ENCODE peak calls at places on chromosomes 2 and 18, in nine cellular contexts. H is skeletal muscle cell, O is putamen, Q is GM23338, R is foreskin keratinocyte, Z is left ventricle myocardium superior, S is T-helper 2 cell, M is Calu3, C is HS-5. W is an unnamed sample.
A peak's percentile ranks its signal among the peaks of the same experiment; 100 is the strongest.

GRCh38 chr2:233414777-233415570 is 60.7 kb downstream of the DGKD start:
- DNase-seq in Q (no peak), O (no peak), C (no peak), R (peak; percentile 49), H (no peak), Z (no peak), S (peak; percentile 79), M (peak; percentile 34), W (peak; percentile 21)

GRCh38 chr2:17306706-17307105 is 211.5 kb downstream of the RAD51AP2 start:
- DNase-seq in Q (no peak), M (no peak), O (no peak), R (no peak), S (no peak), Z (no peak), H (no peak), C (no peak), W (no peak)

GRCh38 chr2:230723363-230723762 is 10.7 kb downstream of the CAB39 start:
- DNase-seq in H (no peak), C (no peak), Z (no peak), S (peak; percentile 63), Q (no peak), O (no peak), R (no peak), M (no peak), W (no peak)

GRCh38 chr2:171347591-171348032 is 86.2 kb downstream of the METTL8 start:
- DNase-seq in M (peak; percentile 16), O (no peak), Q (no peak), Z (no peak), R (peak; percentile 72), C (peak; percentile 74), H (peak; percentile 71), S (peak; percentile 41), W (no peak)

GRCh38 chr2:207240649-207241048 is 74.9 kb upstream of the KLF7 start:
- DNase-seq in Q (no peak), Z (no peak), H (no peak), M (no peak), O (no peak), C (no peak), S (peak; percentile 86), R (no peak), W (no peak)

GRCh38 chr2:175393851-175394250 is 212.3 kb upstream of the ATP5MC3 start:
- DNase-seq in C (no peak), M (peak; percentile 45), Z (no peak), Q (no peak), R (no peak), S (no peak), O (no peak), H (no peak), W (no peak)

GRCh38 chr2:197163755-197164753 is 146.5 kb downstream of the ANKRD44 start:
- DNase-seq in S (no peak), C (no peak), Z (peak; percentile 44), M (no peak), R (no peak), Q (peak; percentile 84), O (no peak), H (no peak), W (no peak)

GRCh38 chr2:170578596-170578995 is 136.5 kb upstream of the SP5 start:
- DNase-seq in Z (no peak), R (no peak), C (no peak), M (no peak), Q (no peak), S (no peak), H (no peak), O (peak; percentile 33), W (no peak)

GRCh38 chr2:96146881-96147592 is 1.8 kb upstream of the DUSP2 start:
- DNase-seq in H (no peak), R (peak; percentile 19), Z (peak; percentile 31), Q (no peak), O (no peak), C (no peak), S (peak; percentile 62), M (no peak), W (no peak)

GRCh38 chr2:202848813-202849212 is 22.8 kb downstream of the ICA1L start:
- DNase-seq in O (no peak), Z (peak; percentile 41), C (no peak), M (no peak), Q (no peak), H (no peak), S (no peak), R (no peak), W (no peak)

GRCh38 chr2:212777020-212777491 is 238.5 kb upstream of the ERBB4 start:
- DNase-seq in O (peak; percentile 8), H (no peak), Z (no peak), C (peak; percentile 29), R (peak; percentile 76), Q (peak; percentile 43), S (peak; percentile 87), M (peak; percentile 3), W (no peak)

GRCh38 chr2:49367003-49367402 is 212.7 kb upstream of the FSHR start:
- DNase-seq in C (no peak), R (no peak), M (no peak), S (no peak), Q (no peak), O (no peak), Z (no peak), H (no peak), W (no peak)

GRCh38 chr2:95049961-95050360 is 24.5 kb downstream of the MAL start:
- DNase-seq in Q (no peak), C (no peak), Z (no peak), O (no peak), R (no peak), S (no peak), M (no peak), H (no peak), W (no peak)

GRCh38 chr2:18583905-18584607 is 5.3 kb downstream of the NT5C1B start:
- DNase-seq in Q (no peak), O (no peak), M (no peak), H (no peak), S (no peak), C (no peak), Z (no peak), R (no peak), W (no peak)

GRCh38 chr2:44680983-44681481 is 260.5 kb upstream of the SIX3 start:
- DNase-seq in R (no peak), C (no peak), Z (no peak), S (no peak), M (no peak), H (no peak), O (no peak), Q (no peak), W (no peak)

GRCh38 chr2:8779795-8780194 is 57.6 kb downstream of the KIDINS220 start:
- DNase-seq in R (no peak), Q (no peak), M (no peak), C (no peak), Z (no peak), O (no peak), H (no peak), S (no peak), W (no peak)

GRCh38 chr2:42806786-42807185 is 14.4 kb upstream of the HAAO start:
- DNase-seq in Z (no peak), C (no peak), Q (no peak), R (no peak), S (no peak), H (no peak), M (no peak), O (no peak), W (no peak)

GRCh38 chr18:9659499-9660387 is 45.4 kb upstream of the PPP4R1 start:
- DNase-seq in Z (no peak), H (no peak), C (no peak), R (no peak), M (no peak), S (no peak), O (no peak), Q (no peak), W (no peak)

GRCh38 chr2:60818272-60818671 is 62.2 kb downstream of the PAPOLG start:
- DNase-seq in H (no peak), S (peak; percentile 25), R (no peak), C (no peak), O (no peak), Q (no peak), Z (no peak), M (peak; percentile 8), W (no peak)